ENCODE peak calls at places on chromosomes 2 and 18, in six cellular contexts. G is psoas muscle, L is iPS DF 6.9, E is aorta, R is upper lobe of left lung, V is OCI-LY7. A is an unnamed sample.

GRCh38 chr2:240566203-240567136 is 1.8 kb upstream of the RNPEPL1 start:
- DNase-seq in G (peak; percentile 94), L (no peak), E (peak; percentile 97), R (peak; percentile 98), V (peak; percentile 90), A (peak; percentile 93)

GRCh38 chr18:27549335-27550039 is 364.4 kb upstream of the CHST9 start:
- DNase-seq in G (no peak), L (no peak), E (no peak), R (no peak), V (no peak), A (no peak)

GRCh38 chr2:172079416-172079815 is 5.9 kb upstream of the DLX1 start:
- DNase-seq in G (no peak), L (no peak), E (no peak), R (no peak), V (no peak), A (no peak)

GRCh38 chr18:44922968-44923367 is 242.3 kb downstream of the SETBP1 start:
- DNase-seq in G (no peak), L (no peak), E (no peak), R (no peak), V (no peak), A (no peak)

GRCh38 chr18:5413447-5413846 is 117.9 kb upstream of the ZBTB14 start:
- DNase-seq in G (no peak), L (no peak), E (no peak), R (no peak), V (no peak), A (no peak)

GRCh38 chr2:86372133-86372532 is 34.7 kb upstream of the REEP1 start:
- DNase-seq in G (no peak), L (no peak), E (no peak), R (no peak), V (peak; percentile 31), A (no peak)

GRCh38 chr18:2971741-2972552 is 41.0 kb downstream of the LPIN2 start:
- DNase-seq in G (no peak), L (no peak), E (peak; percentile 82), R (peak; percentile 76), V (peak; percentile 45), A (no peak)

GRCh38 chr18:2878656-2879330 is 32.0 kb downstream of the EMILIN2 start:
- DNase-seq in G (no peak), L (no peak), E (no peak), R (peak; percentile 8), V (no peak), A (peak; percentile 37)

GRCh38 chr2:48176876-48177275 is 270.6 kb upstream of the FBXO11 start:
- DNase-seq in G (no peak), L (no peak), E (no peak), R (no peak), V (no peak), A (no peak)

GRCh38 chr18:59813942-59814341 is 85.9 kb upstream of the PMAIP1 start:
- DNase-seq in G (no peak), L (no peak), E (no peak), R (no peak), V (no peak), A (no peak)

GRCh38 chr2:3638456-3638810 is 19.6 kb upstream of the ALLC start:
- DNase-seq in G (no peak), L (no peak), E (no peak), R (no peak), V (no peak), A (no peak)

GRCh38 chr2:26887142-26887541 is 39.2 kb downstream of the DPYSL5 start:
- DNase-seq in G (no peak), L (no peak), E (no peak), R (no peak), V (peak; percentile 43), A (no peak)

GRCh38 chr2:2581331-2582159 is 250.5 kb upstream of the MYT1L start:
- DNase-seq in G (no peak), L (no peak), E (no peak), R (no peak), V (no peak), A (peak; percentile 66)

GRCh38 chr2:109209412-109209811 is 80.4 kb downstream of the SH3RF3 start:
- DNase-seq in G (no peak), L (no peak), E (no peak), R (no peak), V (no peak), A (no peak)

GRCh38 chr2:36452279-36452678 is 96.7 kb downstream of the CRIM1 start:
- DNase-seq in G (no peak), L (no peak), E (no peak), R (no peak), V (no peak), A (no peak)

GRCh38 chr2:100416939-100417744 is at the start of gene CHST10:
- DNase-seq in G (peak; percentile 65), L (peak; percentile 13), E (peak; percentile 66), R (peak; percentile 44), V (peak; percentile 78), A (peak; percentile 71)

GRCh38 chr2:45625824-45626223 is 14.8 kb upstream of the SRBD1 start:
- DNase-seq in G (no peak), L (no peak), E (no peak), R (no peak), V (no peak), A (no peak)

GRCh38 chr18:40413160-40413559 is 1541.9 kb upstream of the PIK3C3 start:
- DNase-seq in G (no peak), L (peak; percentile 29), E (no peak), R (no peak), V (no peak), A (no peak)

GRCh38 chr2:27320958-27321543 is 1.8 kb downstream of the MPV17 start:
- DNase-seq in G (peak; percentile 91), L (no peak), E (peak; percentile 57), R (peak; percentile 88), V (no peak), A (peak; percentile 78)

GRCh38 chr18:59967878-59968277 is 68.1 kb downstream of the PMAIP1 start:
- DNase-seq in G (no peak), L (no peak), E (no peak), R (no peak), V (no peak), A (no peak)

GRCh38 chr2:199663157-199663556 is 187.8 kb downstream of the FTCDNL1 start:
- DNase-seq in G (no peak), L (no peak), E (no peak), R (no peak), V (peak; percentile 5), A (no peak)

GRCh38 chr2:59974051-59974766 is 579.2 kb downstream of the BCL11A start:
- DNase-seq in G (no peak), L (no peak), E (no peak), R (no peak), V (no peak), A (no peak)

GRCh38 chr2:215435261-215435808 is 533 bp downstream of the FN1 start:
- DNase-seq in G (peak; percentile 35), L (no peak), E (no peak), R (no peak), V (no peak), A (peak; percentile 49)

GRCh38 chr18:68763082-68763481 is 34.8 kb upstream of the CCDC102B start:
- DNase-seq in G (no peak), L (no peak), E (no peak), R (no peak), V (no peak), A (no peak)

GRCh38 chr18:55588876-55589595 is 1.0 kb upstream of the TCF4 start:
- DNase-seq in G (no peak), L (no peak), E (no peak), R (no peak), V (peak; percentile 30), A (no peak)

GRCh38 chr2:143843696-143844095 is 676.2 kb downstream of the ZEB2 start:
- DNase-seq in G (no peak), L (no peak), E (no peak), R (no peak), V (no peak), A (no peak)

GRCh38 chr18:50689578-50689977 is 129.7 kb downstream of the MAPK4 start:
- DNase-seq in G (no peak), L (no peak), E (no peak), R (no peak), V (no peak), A (no peak)
- H3K4me1 ChIP-seq in G (no peaks in the 10 kb centered on the region), L (no peaks in the 10 kb centered on the region), E (no peaks in the 10 kb centered on the region), R (no peaks in the 10 kb centered on the region), V (no peaks in the 10 kb centered on the region), A (no peaks in the 10 kb centered on the region)

GRCh38 chr2:237661799-237662328 is 34.5 kb downstream of the LRRFIP1 start:
- DNase-seq in G (no peak), L (no peak), E (no peak), R (no peak), V (peak; percentile 71), A (no peak)
- H3K4me1 ChIP-seq in G (peaks cover 28% of the 10 kb centered on the region), L (peaks cover 3% of the 10 kb centered on the region), E (no peaks in the 10 kb centered on the region), R (peaks cover 25% of the 10 kb centered on the region), V (peaks cover 67% of the 10 kb centered on the region), A (peaks cover 23% of the 10 kb centered on the region)

GRCh38 chr18:7623681-7624080 is 56.6 kb downstream of the PTPRM start:
- DNase-seq in G (no peak), L (no peak), E (no peak), R (no peak), V (no peak), A (no peak)

GRCh38 chr18:7624697-7625096 is 57.6 kb downstream of the PTPRM start:
- DNase-seq in G (no peak), L (no peak), E (no peak), R (no peak), V (no peak), A (no peak)

GRCh38 chr18:7629416-7629815 is 62.3 kb downstream of the PTPRM start:
- DNase-seq in G (no peak), L (no peak), E (no peak), R (no peak), V (no peak), A (no peak)

GRCh38 chr18:7626922-7627440 is 59.9 kb downstream of the PTPRM start:
- DNase-seq in G (no peak), L (no peak), E (no peak), R (no peak), V (no peak), A (no peak)

GRCh38 chr18:7626175-7626921 is 59.2 kb downstream of the PTPRM start:
- DNase-seq in G (no peak), L (no peak), E (no peak), R (no peak), V (no peak), A (no peak)
- H3K4me1 ChIP-seq in G (peaks cover 84% of the 10 kb centered on the region), L (peaks cover 2% of the 10 kb centered on the region), E (peaks cover 5% of the 10 kb centered on the region), R (peaks cover 24% of the 10 kb centered on the region), V (no peaks in the 10 kb centered on the region), A (no peaks in the 10 kb centered on the region)

GRCh38 chr2:8314063-8314462 is 367.8 kb upstream of the ID2 start:
- DNase-seq in G (no peak), L (no peak), E (no peak), R (peak; percentile 43), V (no peak), A (no peak)
- H3K4me1 ChIP-seq in G (no peaks in the 10 kb centered on the region), L (peaks cover 1% of the 10 kb centered on the region), E (no peaks in the 10 kb centered on the region), R (no peaks in the 10 kb centered on the region), V (peaks cover 56% of the 10 kb centered on the region), A (peaks cover 44% of the 10 kb centered on the region)